ENCODE peak calls at places on chromosomes 12 and 14, in seven cellular contexts. C, R, F, D, V, B and Z are unnamed samples.

GRCh38 chr12:128797119-128798118 is 26.3 kb downstream of the SLC15A4 start:
- DNase-seq in C (no peak), R (peak), D (no peak), V (no peak), F (peak), B (peak), Z (no peak)

GRCh38 chr14:50242566-50243288 is 11.3 kb upstream of the SOS2 start:
- DNase-seq in V (no peak), F (no peak), C (no peak), R (no peak), B (peak), D (no peak), Z (no peak)

GRCh38 chr12:56988207-56988739 is 18.1 kb downstream of the ZBTB39 start:
- DNase-seq in F (peak), V (no peak), D (no peak), R (no peak), C (no peak), B (no peak), Z (no peak)

GRCh38 chr12:59408431-59408830 is 187.4 kb upstream of the SLC16A7 start:
- DNase-seq in F (peak), R (no peak), V (no peak), D (no peak), C (peak), B (peak), Z (no peak)

GRCh38 chr12:76199808-76200207 is 115.3 kb upstream of the NAP1L1 start:
- DNase-seq in V (no peak), F (peak), R (no peak), B (no peak), D (no peak), C (peak), Z (no peak)

GRCh38 chr14:71908141-71908540 is 24.1 kb upstream of the RGS6 start:
- DNase-seq in F (no peak), V (no peak), R (no peak), C (no peak), B (peak), D (peak), Z (no peak)

GRCh38 chr14:76775695-76776305 is 14.5 kb downstream of the VASH1 start:
- DNase-seq in B (no peak), R (no peak), V (no peak), C (no peak), F (no peak), D (no peak), Z (no peak)

GRCh38 chr14:64464695-64465094 is 604 bp upstream of the AKAP5 start:
- DNase-seq in C (no peak), V (no peak), F (no peak), R (no peak), B (no peak), D (no peak), Z (peak)

GRCh38 chr14:90674716-90675115 is 141.5 kb downstream of the TTC7B start:
- DNase-seq in C (no peak), D (no peak), F (no peak), R (no peak), V (no peak), B (no peak), Z (no peak)

GRCh38 chr12:92784356-92784755 is 81.6 kb downstream of the PLEKHG7 start:
- DNase-seq in C (peak), B (peak), F (peak), R (no peak), V (no peak), D (no peak), Z (no peak)

GRCh38 chr12:104680506-104680905 is 223.8 kb downstream of the CHST11 start:
- DNase-seq in D (no peak), F (no peak), R (no peak), C (no peak), V (no peak), B (no peak), Z (no peak)

GRCh38 chr14:93301821-93302447 is 30.9 kb downstream of the BTBD7 start:
- DNase-seq in F (no peak), V (no peak), C (peak), B (peak), R (no peak), D (peak), Z (no peak)

GRCh38 chr14:75519826-75520692 is 2.2 kb upstream of the BATF start:
- DNase-seq in C (no peak), D (peak), R (no peak), F (peak), B (peak), V (no peak), Z (no peak)

GRCh38 chr12:57719777-57720605 is 18.6 kb downstream of the AGAP2 start:
- DNase-seq in F (no peak), D (no peak), V (no peak), C (no peak), R (no peak), B (no peak), Z (no peak)

GRCh38 chr14:83702619-83703018 is 1827.3 kb upstream of the FLRT2 start:
- DNase-seq in R (no peak), V (no peak), F (no peak), B (no peak), C (no peak), D (no peak), Z (no peak)

GRCh38 chr12:81797100-81797499 is 38.0 kb upstream of the PPFIA2 start:
- DNase-seq in R (no peak), B (peak), C (peak), V (no peak), D (no peak), F (peak), Z (peak)

GRCh38 chr12:58079806-58080205 is 138.4 kb downstream of the ATP23 start:
- DNase-seq in B (peak), V (no peak), R (no peak), C (peak), F (no peak), D (no peak), Z (no peak)

GRCh38 chr12:52217223-52217622 is 15.8 kb upstream of the KRT7 start:
- DNase-seq in C (peak), F (no peak), B (peak), R (peak), V (no peak), D (peak), Z (peak)

GRCh38 chr14:47447076-47447475 is 228.3 kb downstream of the MDGA2 start:
- DNase-seq in C (no peak), F (no peak), B (no peak), V (no peak), R (no peak), D (no peak), Z (no peak)
- TF ChIP-seq CTCF in C (no peak), F (no peak), B (no peak), V (no peak), R (no peak), D (no peak), Z (no peak)

GRCh38 chr12:110431957-110432587 is 18.1 kb downstream of the ARPC3 start:
- DNase-seq in D (no peak), F (no peak), R (peak), V (no peak), B (no peak), C (no peak), Z (no peak)
- H3K4me3 ChIP-seq in D (no peak), F (no peak), R (peak), V (peak), B (peak), C (no peak), Z (peak)

DNA sequence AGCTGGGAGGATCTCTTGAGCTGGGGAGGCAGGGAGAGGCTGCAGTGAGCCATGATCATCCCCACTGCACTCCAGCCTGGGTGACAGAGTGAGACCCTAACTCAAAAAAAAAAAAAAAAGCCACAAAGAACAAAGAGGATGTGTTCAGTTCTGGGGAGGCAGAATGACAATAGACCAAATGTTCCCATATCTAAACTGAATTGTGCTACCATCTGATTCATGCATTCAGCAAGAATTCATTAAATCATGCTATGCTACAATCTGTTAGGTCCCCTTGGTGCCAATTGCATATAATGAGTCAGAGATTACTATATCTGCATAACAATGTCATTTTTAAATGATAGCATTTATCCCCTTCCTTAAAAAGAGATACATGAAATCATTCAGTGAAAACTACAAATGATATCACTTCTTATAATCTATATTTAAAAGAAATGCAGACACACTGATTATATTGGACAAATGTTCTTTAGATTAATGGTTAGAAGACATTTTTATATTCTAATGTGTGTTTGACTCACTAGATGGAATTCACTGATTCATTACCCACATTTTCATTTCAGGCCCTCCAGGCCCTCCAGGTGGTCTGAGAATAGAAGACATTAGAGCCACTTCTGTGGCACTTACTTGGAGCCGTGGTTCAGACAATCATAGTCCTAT is 207.6 kb upstream of the PDZRN4 start:
- DNase-seq in F (no peak), R (no peak), B (no peak), D (no peak), V (no peak), C (peak), Z (no peak)
- TF ChIP-seq CTCF in F (no peak), R (no peak), B (no peak), D (no peak), V (no peak), C (no peak), Z (no peak)

GRCh38 chr12:118591-118990 is 52.0 kb downstream of the IQSEC3 start:
- DNase-seq in F (no peak), D (no peak), R (no peak), B (no peak), V (no peak), C (no peak), Z (no peak)
- H3K4me3 ChIP-seq in F (no peak), D (no peak), R (no peak), B (no peak), V (no peak), C (no peak), Z (no peak)

GRCh38 chr12:121440768-121441167 is 40.9 kb downstream of the RNF34 start:
- DNase-seq in R (no peak), D (no peak), B (no peak), C (no peak), F (no peak), V (no peak), Z (no peak)
- TF ChIP-seq CTCF in R (no peak), D (no peak), B (no peak), C (no peak), F (no peak), V (no peak), Z (no peak)

GRCh38 chr12:121600702-121601336 is 20.0 kb upstream of the KDM2B start:
- DNase-seq in F (no peak), B (no peak), D (no peak), V (no peak), C (no peak), R (no peak), Z (peak)
- H3K4me3 ChIP-seq in F (no peak), B (no peak), D (no peak), V (no peak), C (no peak), R (no peak), Z (no peak)

DNA sequence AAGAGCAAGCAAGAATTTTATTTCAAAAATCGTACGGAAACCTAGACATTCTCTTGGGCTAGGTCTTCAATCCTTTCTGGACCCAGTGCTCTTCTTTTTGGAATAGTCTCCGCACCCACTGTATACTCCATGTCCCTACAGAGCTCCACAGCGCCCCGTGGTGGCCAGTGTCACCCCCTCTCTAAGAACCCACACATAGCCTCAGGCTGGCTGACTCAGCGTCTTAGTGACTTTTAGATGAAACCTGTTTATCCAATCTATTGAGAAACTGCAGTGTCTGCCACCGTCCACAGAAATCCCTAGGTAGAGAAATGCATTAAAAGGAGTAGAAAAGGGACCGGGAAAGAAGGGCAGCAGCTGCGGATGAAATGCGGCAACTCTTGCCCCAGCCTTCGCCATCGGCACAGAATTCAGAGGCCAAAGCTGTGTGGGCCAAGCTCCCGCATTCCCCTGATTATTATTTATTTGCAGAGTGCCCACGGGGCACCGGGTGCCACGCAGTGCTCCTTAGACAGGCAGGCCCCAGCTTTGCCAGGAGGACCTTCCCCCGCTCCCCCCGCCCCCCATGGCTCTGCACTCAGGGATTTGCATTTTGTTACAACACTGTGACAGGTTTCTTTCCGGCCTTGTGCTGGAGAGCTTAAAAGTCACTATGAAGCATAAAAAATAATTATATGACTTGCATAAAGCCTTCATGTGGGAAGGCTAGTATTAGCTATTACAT is 170.1 kb upstream of the FKBP4 start:
- DNase-seq in B (peak), R (no peak), C (peak), F (peak), D (peak), V (no peak), Z (peak)
- TF ChIP-seq CTCF in B (peak), R (no peak), C (peak), F (peak), D (peak), V (no peak), Z (no peak)